ENCODE peak calls at places on chromosomes 13 and 19, in ten cellular contexts. One of them, this sample, is unnamed. For H3K36me3 and H3K27me3, the result is how much of the 10 kb centered on the place peaks cover.

GRCh38 chr19:28615966-28616365 is 597.0 kb downstream of the UQCRFS1 start:
- DNase-seq in body of pancreas: no peak
- DNase-seq in heart right ventricle: no peak
- DNase-seq in uterus: no peak
- DNase-seq in tibial nerve: no peak
- DNase-seq in neural progenitor cell: no peak
- DNase-seq in GM23248: no peak
- DNase-seq in BE2C: no peak
- DNase-seq in DND-41: no peak
- DNase-seq in PC-9: no peak
- DNase-seq in this sample: no peak

GRCh38 chr13:70339738-70340137 is 231.5 kb upstream of the KLHL1 start:
- DNase-seq in body of pancreas: peak
- DNase-seq in heart right ventricle: no peak
- DNase-seq in uterus: no peak
- DNase-seq in tibial nerve: no peak
- DNase-seq in neural progenitor cell: peak
- DNase-seq in GM23248: peak
- DNase-seq in BE2C: peak
- DNase-seq in DND-41: no peak
- DNase-seq in PC-9: peak
- DNase-seq in this sample: no peak

GRCh38 chr13:21344662-21345176 is 114.4 kb downstream of the ZDHHC20 start:
- DNase-seq in body of pancreas: no peak
- DNase-seq in heart right ventricle: no peak
- DNase-seq in uterus: no peak
- DNase-seq in tibial nerve: no peak
- DNase-seq in neural progenitor cell: no peak
- DNase-seq in GM23248: no peak
- DNase-seq in BE2C: no peak
- DNase-seq in DND-41: peak
- DNase-seq in PC-9: no peak
- DNase-seq in this sample: no peak

GRCh38 chr13:26749285-26749684 is 11.3 kb downstream of the GPR12 start:
- DNase-seq in body of pancreas: no peak
- DNase-seq in heart right ventricle: no peak
- DNase-seq in uterus: no peak
- DNase-seq in tibial nerve: no peak
- DNase-seq in neural progenitor cell: no peak
- DNase-seq in GM23248: no peak
- DNase-seq in BE2C: no peak
- DNase-seq in DND-41: no peak
- DNase-seq in PC-9: no peak
- DNase-seq in this sample: no peak

GRCh38 chr19:13053761-13054604 is 48.7 kb downstream of the LYL1 start:
- DNase-seq in body of pancreas: peak
- DNase-seq in heart right ventricle: peak
- DNase-seq in uterus: peak
- DNase-seq in tibial nerve: peak
- DNase-seq in neural progenitor cell: peak
- DNase-seq in GM23248: peak
- DNase-seq in BE2C: no peak
- DNase-seq in DND-41: no peak
- DNase-seq in PC-9: peak
- DNase-seq in this sample: no peak

GRCh38 chr19:41357746-41358145 is 4.0 kb upstream of the TGFB1 start:
- DNase-seq in body of pancreas: no peak
- DNase-seq in heart right ventricle: no peak
- DNase-seq in uterus: no peak
- DNase-seq in tibial nerve: no peak
- DNase-seq in neural progenitor cell: no peak
- DNase-seq in GM23248: no peak
- DNase-seq in BE2C: no peak
- DNase-seq in DND-41: no peak
- DNase-seq in PC-9: no peak
- DNase-seq in this sample: no peak

GRCh38 chr13:114339779-114340534 is 25.7 kb downstream of the CHAMP1 start:
- DNase-seq in body of pancreas: peak
- DNase-seq in heart right ventricle: no peak
- DNase-seq in uterus: no peak
- DNase-seq in tibial nerve: no peak
- DNase-seq in neural progenitor cell: no peak
- DNase-seq in GM23248: peak
- DNase-seq in BE2C: peak
- DNase-seq in DND-41: peak
- DNase-seq in PC-9: peak
- DNase-seq in this sample: no peak

GRCh38 chr19:44883962-44884361 is 7.1 kb upstream of the TOMM40 start:
- DNase-seq in body of pancreas: no peak
- DNase-seq in heart right ventricle: no peak
- DNase-seq in uterus: no peak
- DNase-seq in tibial nerve: no peak
- DNase-seq in neural progenitor cell: no peak
- DNase-seq in GM23248: no peak
- DNase-seq in BE2C: no peak
- DNase-seq in DND-41: no peak
- DNase-seq in PC-9: no peak
- DNase-seq in this sample: no peak

GRCh38 chr13:109743706-109744453 is 42.5 kb downstream of the IRS2 start:
- DNase-seq in body of pancreas: no peak
- DNase-seq in heart right ventricle: no peak
- DNase-seq in uterus: peak
- DNase-seq in tibial nerve: no peak
- DNase-seq in neural progenitor cell: no peak
- DNase-seq in GM23248: peak
- DNase-seq in BE2C: peak
- DNase-seq in DND-41: peak
- DNase-seq in PC-9: peak
- DNase-seq in this sample: no peak

GRCh38 chr19:44850641-44851109 is 4.6 kb downstream of the NECTIN2 start:
- DNase-seq in body of pancreas: peak
- DNase-seq in heart right ventricle: no peak
- DNase-seq in uterus: no peak
- DNase-seq in tibial nerve: no peak
- DNase-seq in neural progenitor cell: no peak
- DNase-seq in GM23248: no peak
- DNase-seq in BE2C: peak
- DNase-seq in DND-41: no peak
- DNase-seq in PC-9: no peak
- DNase-seq in this sample: no peak

GRCh38 chr13:110006304-110006703 is 219.9 kb upstream of the IRS2 start:
- DNase-seq in body of pancreas: peak
- DNase-seq in heart right ventricle: no peak
- DNase-seq in uterus: peak
- DNase-seq in tibial nerve: no peak
- DNase-seq in neural progenitor cell: no peak
- DNase-seq in GM23248: peak
- DNase-seq in BE2C: no peak
- DNase-seq in DND-41: no peak
- DNase-seq in PC-9: peak
- DNase-seq in this sample: no peak

GRCh38 chr13:25678398-25678797 is 306.6 kb downstream of the ATP8A2 start:
- DNase-seq in body of pancreas: peak
- DNase-seq in heart right ventricle: no peak
- DNase-seq in uterus: no peak
- DNase-seq in tibial nerve: no peak
- DNase-seq in neural progenitor cell: no peak
- DNase-seq in GM23248: no peak
- DNase-seq in BE2C: no peak
- DNase-seq in DND-41: peak
- DNase-seq in PC-9: no peak
- DNase-seq in this sample: no peak

GRCh38 chr13:99375806-99376080 is 68.5 kb upstream of the GPR183 start:
- DNase-seq in body of pancreas: no peak
- DNase-seq in heart right ventricle: no peak
- DNase-seq in uterus: no peak
- DNase-seq in tibial nerve: no peak
- DNase-seq in neural progenitor cell: no peak
- DNase-seq in GM23248: no peak
- DNase-seq in BE2C: no peak
- DNase-seq in DND-41: no peak
- DNase-seq in PC-9: no peak
- DNase-seq in this sample: no peak

GRCh38 chr19:47179643-47180310 is 49.1 kb downstream of the SAE1 start:
- DNase-seq in body of pancreas: no peak
- DNase-seq in heart right ventricle: no peak
- DNase-seq in uterus: no peak
- DNase-seq in tibial nerve: no peak
- DNase-seq in neural progenitor cell: no peak
- DNase-seq in GM23248: no peak
- DNase-seq in BE2C: no peak
- DNase-seq in DND-41: no peak
- DNase-seq in PC-9: no peak
- DNase-seq in this sample: no peak

GRCh38 chr19:47176627-47177090 is 46.0 kb downstream of the SAE1 start:
- DNase-seq in body of pancreas: no peak
- DNase-seq in heart right ventricle: no peak
- DNase-seq in uterus: no peak
- DNase-seq in tibial nerve: no peak
- DNase-seq in neural progenitor cell: no peak
- DNase-seq in GM23248: peak
- DNase-seq in BE2C: no peak
- DNase-seq in DND-41: no peak
- DNase-seq in PC-9: no peak
- DNase-seq in this sample: no peak

GRCh38 chr19:47172666-47173455 is 42.2 kb downstream of the SAE1 start:
- DNase-seq in body of pancreas: no peak
- DNase-seq in heart right ventricle: no peak
- DNase-seq in uterus: no peak
- DNase-seq in tibial nerve: no peak
- DNase-seq in neural progenitor cell: no peak
- DNase-seq in GM23248: no peak
- DNase-seq in BE2C: peak
- DNase-seq in DND-41: no peak
- DNase-seq in PC-9: no peak
- DNase-seq in this sample: no peak

GRCh38 chr19:47176071-47176626 is 45.5 kb downstream of the SAE1 start:
- DNase-seq in body of pancreas: no peak
- DNase-seq in heart right ventricle: no peak
- DNase-seq in uterus: no peak
- DNase-seq in tibial nerve: no peak
- DNase-seq in neural progenitor cell: no peak
- DNase-seq in GM23248: peak
- DNase-seq in BE2C: no peak
- DNase-seq in DND-41: no peak
- DNase-seq in PC-9: no peak
- DNase-seq in this sample: no peak
- H3K36me3 ChIP-seq in body of pancreas: under half
- H3K36me3 ChIP-seq in heart right ventricle: under half
- H3K36me3 ChIP-seq in uterus: under half
- H3K36me3 ChIP-seq in tibial nerve: under half
- H3K36me3 ChIP-seq in neural progenitor cell: under half
- H3K36me3 ChIP-seq in GM23248: under half
- H3K36me3 ChIP-seq in BE2C: half or more
- H3K36me3 ChIP-seq in DND-41: half or more
- H3K36me3 ChIP-seq in PC-9: under half
- H3K36me3 ChIP-seq in this sample: under half

GRCh38 chr19:7668842-7669241 is at the start of gene RETN:
- DNase-seq in body of pancreas: no peak
- DNase-seq in heart right ventricle: no peak
- DNase-seq in uterus: no peak
- DNase-seq in tibial nerve: no peak
- DNase-seq in neural progenitor cell: no peak
- DNase-seq in GM23248: no peak
- DNase-seq in BE2C: no peak
- DNase-seq in DND-41: peak
- DNase-seq in PC-9: no peak
- DNase-seq in this sample: no peak
- H3K27me3 ChIP-seq in body of pancreas: under half
- H3K27me3 ChIP-seq in heart right ventricle: under half
- H3K27me3 ChIP-seq in uterus: under half
- H3K27me3 ChIP-seq in tibial nerve: under half
- H3K27me3 ChIP-seq in neural progenitor cell: half or more
- H3K27me3 ChIP-seq in GM23248: under half
- H3K27me3 ChIP-seq in BE2C: half or more
- H3K27me3 ChIP-seq in DND-41: under half
- H3K27me3 ChIP-seq in PC-9: half or more
- H3K27me3 ChIP-seq in this sample: under half

DNA sequence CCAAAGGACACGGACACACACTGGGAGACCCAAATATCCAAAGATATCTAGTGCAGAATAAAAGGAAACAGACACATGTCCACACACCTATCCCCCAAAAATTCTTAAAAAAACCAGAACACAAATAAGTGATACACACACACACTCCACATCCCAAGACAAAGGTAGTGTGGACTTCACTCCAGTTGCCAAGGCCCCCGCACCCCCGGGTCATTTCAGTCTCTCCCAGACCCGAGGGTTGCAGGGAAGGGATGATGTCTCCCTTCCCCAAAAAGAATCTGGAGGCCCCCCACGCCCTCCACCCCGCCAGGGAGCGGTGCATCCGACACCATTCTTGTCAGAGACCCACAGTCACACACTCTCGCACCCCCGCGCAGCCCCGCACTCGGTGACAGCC is 407 bp downstream of the DPF1 start:
- DNase-seq in body of pancreas: no peak
- DNase-seq in heart right ventricle: no peak
- DNase-seq in uterus: no peak
- DNase-seq in tibial nerve: no peak
- DNase-seq in neural progenitor cell: no peak
- DNase-seq in GM23248: no peak
- DNase-seq in BE2C: no peak
- DNase-seq in DND-41: no peak
- DNase-seq in PC-9: no peak
- DNase-seq in this sample: no peak
- H3K36me3 ChIP-seq in body of pancreas: under half
- H3K36me3 ChIP-seq in heart right ventricle: under half
- H3K36me3 ChIP-seq in uterus: under half
- H3K36me3 ChIP-seq in tibial nerve: under half
- H3K36me3 ChIP-seq in neural progenitor cell: under half
- H3K36me3 ChIP-seq in GM23248: under half
- H3K36me3 ChIP-seq in BE2C: under half
- H3K36me3 ChIP-seq in DND-41: under half
- H3K36me3 ChIP-seq in PC-9: under half
- H3K36me3 ChIP-seq in this sample: under half

DNA sequence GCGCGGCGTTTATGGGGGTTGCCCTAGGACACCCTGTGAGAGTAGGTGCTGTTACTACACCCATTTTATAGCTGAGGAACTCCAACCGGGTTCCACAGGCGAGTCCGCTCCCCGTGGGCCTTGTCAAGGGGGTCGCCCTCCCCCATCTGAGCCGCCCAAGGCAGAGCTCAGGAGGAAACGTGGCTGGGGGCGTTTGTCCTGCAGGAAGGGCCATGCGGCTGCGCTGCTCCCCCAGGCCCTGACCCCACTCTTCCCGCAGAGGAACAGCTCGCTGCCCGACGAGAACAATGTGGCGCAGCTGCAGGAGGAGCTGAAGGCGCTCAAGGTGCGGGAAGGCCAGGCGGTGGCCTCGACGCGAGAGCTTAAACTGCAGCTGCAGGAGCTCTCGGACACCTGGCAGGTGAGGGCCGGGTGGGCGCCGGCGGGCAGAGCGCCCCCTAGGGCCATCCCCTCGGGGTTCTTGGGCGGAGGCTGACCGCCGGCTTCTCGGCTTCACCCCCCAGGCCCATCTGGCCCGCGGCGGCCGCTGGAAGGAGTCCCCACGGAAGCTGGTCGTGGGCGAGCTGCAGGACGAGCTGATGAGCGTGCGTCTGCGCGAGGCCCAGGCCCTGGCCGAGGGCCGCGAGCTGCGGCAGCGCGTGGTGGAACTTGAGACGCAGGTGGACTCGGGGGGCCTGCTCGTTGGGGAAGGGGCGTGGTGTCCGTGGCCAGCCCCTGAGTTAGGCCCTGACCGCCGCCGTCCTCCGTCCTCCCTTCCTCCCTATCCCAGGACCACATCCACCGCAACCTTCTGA is 12.4 kb downstream of the PRR36 start:
- DNase-seq in body of pancreas: no peak
- DNase-seq in heart right ventricle: no peak
- DNase-seq in uterus: no peak
- DNase-seq in tibial nerve: no peak
- DNase-seq in neural progenitor cell: peak
- DNase-seq in GM23248: no peak
- DNase-seq in BE2C: peak
- DNase-seq in DND-41: no peak
- DNase-seq in PC-9: no peak
- DNase-seq in this sample: no peak
- H3K27me3 ChIP-seq in body of pancreas: under half
- H3K27me3 ChIP-seq in heart right ventricle: under half
- H3K27me3 ChIP-seq in uterus: under half
- H3K27me3 ChIP-seq in tibial nerve: under half
- H3K27me3 ChIP-seq in neural progenitor cell: half or more
- H3K27me3 ChIP-seq in GM23248: under half
- H3K27me3 ChIP-seq in BE2C: under half
- H3K27me3 ChIP-seq in DND-41: under half
- H3K27me3 ChIP-seq in PC-9: under half
- H3K27me3 ChIP-seq in this sample: under half